ENCODE peak calls at places on chromosomes 2 and 18, in eight cellular contexts. P is SJSA1; E is PC-3; Y is cardiac muscle cell; F is psoas muscle; I is heart left ventricle; H is CD8-positive, alpha-beta T cell; K is lung. R is an unnamed sample.

GRCh38 chr18:49094136-49094535 is 143.4 kb upstream of the SMAD7 start:
- DNase-seq in P (no peak), F (no peak), K (no peak), I (no peak), E (no peak), H (no peak), Y (peak; percentile 82), R (no peak)

GRCh38 chr2:59919579-59919978 is 633.9 kb downstream of the BCL11A start:
- DNase-seq in Y (no peak), P (no peak), E (no peak), I (no peak), F (no peak), K (no peak), H (no peak), R (no peak)

GRCh38 chr2:68045337-68045736 is 17.5 kb downstream of the C1D start:
- DNase-seq in H (no peak), I (no peak), P (no peak), Y (no peak), K (no peak), F (no peak), E (peak; percentile 87), R (no peak)

GRCh38 chr2:217060516-217060915 is 200.7 kb upstream of the TNP1 start:
- DNase-seq in H (no peak), Y (no peak), F (no peak), I (no peak), E (no peak), P (no peak), K (no peak), R (no peak)

GRCh38 chr2:234457421-234457820 is 39.5 kb downstream of the ARL4C start:
- DNase-seq in P (peak; percentile 25), Y (no peak), E (peak; percentile 14), K (no peak), I (no peak), H (no peak), F (no peak), R (no peak)

GRCh38 chr2:239912171-239912937 is 112.8 kb downstream of the NDUFA10 start:
- DNase-seq in Y (no peak), K (no peak), I (no peak), E (no peak), P (no peak), H (peak; percentile 32), F (no peak), R (no peak)

GRCh38 chr2:98578231-98578630 is 30.1 kb downstream of the COA5 start:
- DNase-seq in P (no peak), E (no peak), Y (no peak), I (no peak), F (peak; percentile 31), K (no peak), H (no peak), R (no peak)

GRCh38 chr2:191499874-191500565 is 177.9 kb upstream of the NABP1 start:
- DNase-seq in K (no peak), F (no peak), I (no peak), E (no peak), H (no peak), Y (peak; percentile 25), P (no peak), R (no peak)

GRCh38 chr2:109317471-109318090 is 188.6 kb downstream of the SH3RF3 start:
- DNase-seq in E (no peak), I (no peak), H (no peak), F (no peak), P (no peak), K (no peak), Y (no peak), R (peak; percentile 17)

GRCh38 chr2:234249873-234250272 is 199.4 kb downstream of the SPP2 start:
- DNase-seq in F (no peak), P (peak; percentile 91), K (no peak), E (peak; percentile 93), H (no peak), Y (peak; percentile 41), I (no peak), R (no peak)

GRCh38 chr2:149070681-149071355 is 32.3 kb downstream of the LYPD6B start:
- DNase-seq in Y (no peak), K (no peak), P (no peak), F (no peak), E (no peak), H (no peak), I (no peak), R (no peak)

GRCh38 chr2:143071185-143071876 is 57.9 kb upstream of the ARHGAP15 start:
- DNase-seq in P (peak; percentile 15), Y (no peak), E (peak; percentile 53), H (no peak), I (no peak), K (no peak), F (no peak), R (no peak)

GRCh38 chr2:137161250-137161649 is 395.9 kb downstream of the THSD7B start:
- DNase-seq in E (no peak), H (no peak), K (no peak), I (no peak), P (no peak), F (no peak), Y (no peak), R (no peak)

GRCh38 chr18:35045121-35045520 is 3.9 kb downstream of the MAPRE2 start:
- DNase-seq in K (no peak), P (no peak), Y (peak; percentile 33), E (no peak), F (no peak), I (no peak), H (no peak), R (no peak)

GRCh38 chr2:217857624-217858506 is 144.9 kb downstream of the TNS1 start:
- DNase-seq in P (no peak), F (peak; percentile 90), H (no peak), Y (no peak), E (no peak), K (no peak), I (peak; percentile 72), R (no peak)

GRCh38 chr2:190216829-190217228 is 102.8 kb downstream of the HIBCH start:
- DNase-seq in H (no peak), P (no peak), E (no peak), F (peak; percentile 56), I (peak; percentile 23), Y (peak; percentile 3), K (no peak), R (peak; percentile 81)

GRCh38 chr2:62375051-62375450 is 130.9 kb downstream of the TMEM17 start:
- DNase-seq in I (no peak), H (no peak), P (no peak), Y (no peak), K (no peak), E (no peak), F (no peak), R (no peak)

GRCh38 chr2:165432234-165432966 is 37.1 kb upstream of the CSRNP3 start:
- DNase-seq in Y (no peak), I (no peak), K (no peak), E (no peak), F (no peak), H (no peak), P (no peak), R (no peak)

GRCh38 chr2:177072069-177072468 is 140.5 kb upstream of the HNRNPA3 start:
- DNase-seq in I (no peak), E (no peak), Y (peak; percentile 0), P (no peak), K (no peak), F (no peak), H (no peak), R (no peak)

GRCh38 chr2:198188982-198189381 is 384.6 kb downstream of the PLCL1 start:
- DNase-seq in E (no peak), P (no peak), H (no peak), I (no peak), Y (peak; percentile 2), K (no peak), F (no peak), R (no peak)

GRCh38 chr2:189287982-189288494 is 108.5 kb upstream of the COL5A2 start:
- DNase-seq in I (no peak), H (no peak), P (peak; percentile 87), Y (peak; percentile 89), E (peak; percentile 84), K (no peak), F (no peak), R (peak; percentile 96)

GRCh38 chr2:201006704-201007103 is 43.2 kb upstream of the ORC2 start:
- DNase-seq in K (no peak), I (no peak), H (no peak), E (no peak), F (no peak), P (no peak), Y (no peak), R (no peak)

GRCh38 chr2:164800572-164800971 is 41.1 kb downstream of the COBLL1 start:
- DNase-seq in Y (no peak), F (no peak), P (no peak), I (no peak), K (no peak), H (no peak), E (no peak), R (no peak)

DNA sequence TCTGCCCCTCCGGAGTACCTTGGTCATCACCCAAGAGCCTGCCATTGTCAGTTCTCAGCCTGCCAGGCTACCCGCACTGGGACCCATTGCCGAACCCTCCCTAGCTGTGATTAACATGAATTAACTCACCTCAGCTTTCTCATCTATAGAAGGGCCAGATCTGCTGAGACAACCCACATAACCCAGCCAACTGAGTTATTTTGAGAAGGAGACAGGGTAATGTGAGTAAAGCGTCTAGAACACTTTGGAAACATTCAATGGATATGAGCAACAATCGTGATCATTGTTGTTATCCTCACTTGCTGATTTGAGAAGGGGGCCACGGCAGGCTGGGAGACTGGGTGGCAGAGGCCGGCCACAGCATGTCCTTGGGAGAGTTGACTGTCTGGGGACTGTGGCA is 196.8 kb downstream of the GLI2 start:
- DNase-seq in E (no peak), I (no peak), H (no peak), F (no peak), K (no peak), P (no peak), Y (no peak), R (no peak)
- H3K4me1 ChIP-seq in E (peaks cover 54% of the 10 kb centered on the region), I (peaks cover 25% of the 10 kb centered on the region), H (no peaks in the 10 kb centered on the region), F (peaks cover 49% of the 10 kb centered on the region), K (peaks cover 5% of the 10 kb centered on the region), P (peaks cover 79% of the 10 kb centered on the region), Y (peaks cover 43% of the 10 kb centered on the region), R (peaks cover 23% of the 10 kb centered on the region)

GRCh38 chr2:196649202-196649601 is 9.7 kb downstream of the CCDC150 start:
- DNase-seq in K (no peak), H (no peak), P (no peak), I (no peak), Y (no peak), F (no peak), E (no peak), R (no peak)
- H3K9me3 ChIP-seq in K (no peaks in the 10 kb centered on the region), H (peaks cover 15% of the 10 kb centered on the region), P (peaks cover 8% of the 10 kb centered on the region), I (peaks cover 57% of the 10 kb centered on the region), Y (no peaks in the 10 kb centered on the region), F (peaks cover 33% of the 10 kb centered on the region), E (peaks cover 32% of the 10 kb centered on the region), R (peaks cover 12% of the 10 kb centered on the region)

GRCh38 chr2:174792309-174793025 is 28.2 kb upstream of the CHRNA1 start:
- DNase-seq in I (no peak), P (no peak), K (no peak), E (no peak), H (no peak), Y (no peak), F (no peak), R (no peak)
- H3K4me1 ChIP-seq in I (peaks cover 2% of the 10 kb centered on the region), P (peaks cover 26% of the 10 kb centered on the region), K (peaks cover 4% of the 10 kb centered on the region), E (no peaks in the 10 kb centered on the region), H (peaks cover 12% of the 10 kb centered on the region), Y (peaks cover 20% of the 10 kb centered on the region), F (no peaks in the 10 kb centered on the region), R (peaks cover 8% of the 10 kb centered on the region)

DNA sequence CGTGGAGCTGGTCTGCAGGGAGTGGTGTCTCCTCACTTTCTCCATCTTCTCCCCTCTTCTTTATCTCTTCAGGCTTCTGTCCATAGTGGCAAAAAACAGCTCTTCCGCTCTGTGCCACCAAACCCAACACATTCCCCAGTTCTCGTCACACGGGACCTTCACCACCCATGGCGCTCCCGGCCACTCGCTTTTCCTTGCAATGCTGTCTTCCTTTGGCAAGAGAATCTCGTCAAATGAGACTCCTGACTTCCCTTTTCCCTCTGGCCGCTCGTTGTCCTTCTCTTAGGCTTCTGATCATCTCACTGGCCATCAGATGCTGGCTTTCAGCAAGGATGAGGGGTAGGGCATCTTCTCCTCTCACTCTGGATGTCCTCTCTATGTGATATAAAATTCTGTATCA is 72.9 kb downstream of the DCDC2C start:
- DNase-seq in K (no peak), F (no peak), E (no peak), H (no peak), I (no peak), Y (no peak), P (no peak), R (no peak)
- H3K9me3 ChIP-seq in K (no peaks in the 10 kb centered on the region), F (no peaks in the 10 kb centered on the region), E (no peaks in the 10 kb centered on the region), H (no peaks in the 10 kb centered on the region), I (no peaks in the 10 kb centered on the region), Y (no peaks in the 10 kb centered on the region), P (no peaks in the 10 kb centered on the region), R (no peaks in the 10 kb centered on the region)

R was measured in SJCRH30.